ENCODE peak calls at places on chromosomes 12 and 14, in seven cellular contexts. One of them, this sample, is unnamed.

GRCh38 chr14:67131691-67132090 is 57.5 kb upstream of the GARIN2 start:
- DNase-seq in HepG2: no peak
- DNase-seq in fibroblast of lung: no peak
- DNase-seq in AG09309: no peak
- DNase-seq in HCT116: no peak
- DNase-seq in ascending aorta: no peak
- DNase-seq in A549: no peak
- DNase-seq in this sample: no peak

GRCh38 chr14:50038398-50039119 is 77.8 kb downstream of the VCPKMT start:
- DNase-seq in HCT116: no peak
- DNase-seq in ascending aorta: no peak
- DNase-seq in A549: peak; percentile 64
- DNase-seq in AG09309: peak; percentile 97
- DNase-seq in fibroblast of lung: peak; percentile 96
- DNase-seq in HepG2: peak; percentile 20
- DNase-seq in this sample: no peak

GRCh38 chr14:103861413-103862392 is 14.3 kb upstream of the PPP1R13B start:
- DNase-seq in HepG2: no peak
- DNase-seq in HCT116: no peak
- DNase-seq in ascending aorta: no peak
- DNase-seq in A549: no peak
- DNase-seq in fibroblast of lung: no peak
- DNase-seq in AG09309: no peak
- DNase-seq in this sample: no peak

GRCh38 chr14:77043177-77043983 is 14.9 kb upstream of the IRF2BPL start:
- DNase-seq in A549: peak; percentile 49
- DNase-seq in HepG2: peak; percentile 89
- DNase-seq in HCT116: no peak
- DNase-seq in ascending aorta: no peak
- DNase-seq in fibroblast of lung: peak; percentile 94
- DNase-seq in AG09309: peak; percentile 90
- DNase-seq in this sample: no peak

GRCh38 chr14:86838363-86838762 is 1154.6 kb downstream of the GALC start:
- DNase-seq in A549: peak; percentile 12
- DNase-seq in AG09309: no peak
- DNase-seq in HepG2: no peak
- DNase-seq in fibroblast of lung: no peak
- DNase-seq in HCT116: no peak
- DNase-seq in ascending aorta: no peak
- DNase-seq in this sample: no peak

GRCh38 chr12:117805865-117806264 is 162.9 kb downstream of the KSR2 start:
- DNase-seq in ascending aorta: no peak
- DNase-seq in HCT116: no peak
- DNase-seq in AG09309: no peak
- DNase-seq in HepG2: no peak
- DNase-seq in A549: no peak
- DNase-seq in fibroblast of lung: no peak
- DNase-seq in this sample: no peak

GRCh38 chr14:33589334-33589733 is 361.5 kb downstream of the EGLN3 start:
- DNase-seq in fibroblast of lung: peak; percentile 97
- DNase-seq in A549: no peak
- DNase-seq in ascending aorta: no peak
- DNase-seq in HepG2: no peak
- DNase-seq in AG09309: peak; percentile 86
- DNase-seq in HCT116: no peak
- DNase-seq in this sample: no peak

GRCh38 chr12:116717466-116718457 is 20.1 kb downstream of the SPRING1 start:
- DNase-seq in AG09309: no peak
- DNase-seq in HCT116: no peak
- DNase-seq in fibroblast of lung: peak; percentile 79
- DNase-seq in A549: no peak
- DNase-seq in HepG2: no peak
- DNase-seq in ascending aorta: no peak
- DNase-seq in this sample: no peak

GRCh38 chr12:47808049-47808448 is 11.7 kb downstream of the HDAC7 start:
- DNase-seq in AG09309: no peak
- DNase-seq in ascending aorta: no peak
- DNase-seq in fibroblast of lung: peak; percentile 69
- DNase-seq in HCT116: no peak
- DNase-seq in HepG2: no peak
- DNase-seq in A549: no peak
- DNase-seq in this sample: no peak

GRCh38 chr12:62256408-62257079 is 3.7 kb upstream of the USP15 start:
- DNase-seq in AG09309: no peak
- DNase-seq in A549: no peak
- DNase-seq in HCT116: no peak
- DNase-seq in HepG2: no peak
- DNase-seq in fibroblast of lung: peak; percentile 57
- DNase-seq in ascending aorta: no peak
- DNase-seq in this sample: no peak

GRCh38 chr12:129959889-129960288 is 56.1 kb upstream of the TMEM132D start:
- DNase-seq in HepG2: no peak
- DNase-seq in A549: no peak
- DNase-seq in ascending aorta: no peak
- DNase-seq in fibroblast of lung: no peak
- DNase-seq in AG09309: no peak
- DNase-seq in HCT116: no peak
- DNase-seq in this sample: no peak

GRCh38 chr14:38210587-38211257 is 3.0 kb downstream of the SSTR1 start:
- DNase-seq in HCT116: no peak
- DNase-seq in fibroblast of lung: peak; percentile 51
- DNase-seq in A549: peak; percentile 24
- DNase-seq in HepG2: no peak
- DNase-seq in AG09309: no peak
- DNase-seq in ascending aorta: no peak
- DNase-seq in this sample: no peak

GRCh38 chr14:38212996-38213395 is 5.3 kb downstream of the SSTR1 start:
- DNase-seq in A549: no peak
- DNase-seq in HCT116: no peak
- DNase-seq in HepG2: no peak
- DNase-seq in AG09309: no peak
- DNase-seq in fibroblast of lung: peak; percentile 64
- DNase-seq in ascending aorta: no peak
- DNase-seq in this sample: no peak

GRCh38 chr14:38209572-38210159 is 2.0 kb downstream of the SSTR1 start:
- DNase-seq in AG09309: no peak
- DNase-seq in fibroblast of lung: peak; percentile 11
- DNase-seq in ascending aorta: no peak
- DNase-seq in HCT116: no peak
- DNase-seq in A549: no peak
- DNase-seq in HepG2: no peak
- DNase-seq in this sample: no peak

GRCh38 chr14:38210168-38210567 is 2.5 kb downstream of the SSTR1 start:
- DNase-seq in A549: peak; percentile 24
- DNase-seq in HCT116: no peak
- DNase-seq in AG09309: peak; percentile 69
- DNase-seq in HepG2: no peak
- DNase-seq in ascending aorta: no peak
- DNase-seq in fibroblast of lung: peak; percentile 50
- DNase-seq in this sample: no peak

GRCh38 chr14:38211258-38211735 is 3.6 kb downstream of the SSTR1 start:
- DNase-seq in HepG2: no peak
- DNase-seq in fibroblast of lung: no peak
- DNase-seq in ascending aorta: no peak
- DNase-seq in HCT116: no peak
- DNase-seq in A549: no peak
- DNase-seq in AG09309: no peak
- DNase-seq in this sample: no peak
- H3K4me3 ChIP-seq in HepG2: no peak overlapping the region
- H3K4me3 ChIP-seq in fibroblast of lung: peak overlapping the region; percentile 70
- H3K4me3 ChIP-seq in ascending aorta: peak overlapping the region; percentile 65
- H3K4me3 ChIP-seq in HCT116: no peak overlapping the region
- H3K4me3 ChIP-seq in A549: no peak overlapping the region
- H3K4me3 ChIP-seq in AG09309: peak overlapping the region; percentile 84
- H3K4me3 ChIP-seq in this sample: peak overlapping the region; percentile 27

DNA sequence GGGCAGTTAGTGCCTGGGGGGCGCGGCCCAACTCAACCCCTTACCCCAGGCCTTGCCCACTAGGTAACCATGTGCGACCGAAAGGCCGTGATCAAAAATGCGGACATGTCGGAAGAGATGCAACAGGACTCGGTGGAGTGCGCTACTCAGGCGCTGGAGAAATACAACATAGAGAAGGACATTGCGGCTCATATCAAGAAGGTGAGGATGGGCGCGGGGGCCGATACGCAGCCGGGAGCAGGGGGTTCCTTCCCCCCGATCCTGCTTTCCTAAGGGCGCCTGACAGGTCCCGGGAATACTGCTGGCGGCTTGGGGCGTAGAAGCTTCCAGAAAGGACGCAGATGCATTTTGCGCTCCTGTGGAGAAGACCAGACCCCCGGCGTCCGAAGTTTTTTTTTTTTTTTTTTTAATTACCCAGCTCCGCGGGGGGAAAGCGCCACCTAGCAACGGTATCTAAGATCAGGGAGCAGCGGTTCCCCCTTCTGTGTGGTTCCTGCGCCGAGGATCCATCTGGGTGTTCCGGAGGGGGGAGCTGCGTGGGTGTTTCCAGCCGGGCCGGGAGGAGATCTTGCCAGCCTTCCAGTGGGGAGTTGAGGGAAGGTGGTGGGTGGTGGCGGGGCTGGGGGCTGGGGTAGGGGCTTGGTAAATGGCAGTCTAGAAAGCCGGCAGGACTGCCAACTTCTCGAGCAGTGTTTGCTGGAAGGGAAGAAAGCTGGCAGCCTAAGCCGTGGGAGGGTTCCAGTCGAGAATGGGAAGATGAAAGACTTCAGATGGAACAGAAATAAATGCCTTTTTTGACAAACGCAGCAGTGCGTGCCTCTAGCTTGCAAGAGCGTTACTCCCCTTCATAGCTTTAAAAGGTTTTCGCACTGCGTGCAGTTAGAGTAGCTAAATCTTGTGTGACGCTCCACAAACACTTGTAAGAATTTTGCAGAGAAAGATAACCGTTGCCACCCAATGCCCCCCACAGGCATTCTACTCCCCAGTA is 734 bp downstream of the DYNLL1 start:
- DNase-seq in ascending aorta: peak; percentile 16
- DNase-seq in HCT116: no peak
- DNase-seq in fibroblast of lung: peak; percentile 61
- DNase-seq in HepG2: no peak
- DNase-seq in A549: peak; percentile 45
- DNase-seq in AG09309: no peak
- DNase-seq in this sample: no peak
- TF ChIP-seq CTCF in ascending aorta: no peak
- TF ChIP-seq CTCF in HCT116: no peak
- TF ChIP-seq CTCF in fibroblast of lung: no peak
- TF ChIP-seq CTCF in HepG2: peak; percentile 42
- TF ChIP-seq CTCF in A549: peak; percentile 38
- TF ChIP-seq CTCF in AG09309: no peak
- TF ChIP-seq CTCF in this sample: peak; percentile 12

GRCh38 chr14:89348726-89349125 is 68.3 kb downstream of the FOXN3 start:
- DNase-seq in AG09309: no peak
- DNase-seq in HepG2: no peak
- DNase-seq in fibroblast of lung: no peak
- DNase-seq in A549: no peak
- DNase-seq in ascending aorta: no peak
- DNase-seq in HCT116: no peak
- DNase-seq in this sample: peak; percentile 62

GRCh38 chr14:89352976-89353817 is 63.8 kb downstream of the FOXN3 start:
- DNase-seq in A549: no peak
- DNase-seq in AG09309: no peak
- DNase-seq in ascending aorta: no peak
- DNase-seq in fibroblast of lung: no peak
- DNase-seq in HepG2: no peak
- DNase-seq in HCT116: no peak
- DNase-seq in this sample: no peak

GRCh38 chr14:89349196-89350008 is 67.6 kb downstream of the FOXN3 start:
- DNase-seq in AG09309: no peak
- DNase-seq in HepG2: no peak
- DNase-seq in ascending aorta: no peak
- DNase-seq in A549: peak; percentile 35
- DNase-seq in fibroblast of lung: peak; percentile 39
- DNase-seq in HCT116: no peak
- DNase-seq in this sample: peak; percentile 90

GRCh38 chr14:89351958-89352404 is 65.1 kb downstream of the FOXN3 start:
- DNase-seq in A549: no peak
- DNase-seq in HCT116: no peak
- DNase-seq in ascending aorta: no peak
- DNase-seq in AG09309: no peak
- DNase-seq in HepG2: peak; percentile 94
- DNase-seq in fibroblast of lung: no peak
- DNase-seq in this sample: no peak

GRCh38 chr14:89351364-89351957 is 65.6 kb downstream of the FOXN3 start:
- DNase-seq in AG09309: no peak
- DNase-seq in A549: peak; percentile 29
- DNase-seq in fibroblast of lung: peak; percentile 47
- DNase-seq in ascending aorta: no peak
- DNase-seq in HCT116: no peak
- DNase-seq in HepG2: peak; percentile 98
- DNase-seq in this sample: no peak
- H3K4me3 ChIP-seq in AG09309: no peak overlapping the region
- H3K4me3 ChIP-seq in A549: no peak overlapping the region
- H3K4me3 ChIP-seq in fibroblast of lung: peak overlapping the region; percentile 7
- H3K4me3 ChIP-seq in ascending aorta: peak overlapping the region; percentile 3
- H3K4me3 ChIP-seq in HCT116: no peak overlapping the region
- H3K4me3 ChIP-seq in HepG2: no peak overlapping the region
- H3K4me3 ChIP-seq in this sample: no peak overlapping the region

DNA sequence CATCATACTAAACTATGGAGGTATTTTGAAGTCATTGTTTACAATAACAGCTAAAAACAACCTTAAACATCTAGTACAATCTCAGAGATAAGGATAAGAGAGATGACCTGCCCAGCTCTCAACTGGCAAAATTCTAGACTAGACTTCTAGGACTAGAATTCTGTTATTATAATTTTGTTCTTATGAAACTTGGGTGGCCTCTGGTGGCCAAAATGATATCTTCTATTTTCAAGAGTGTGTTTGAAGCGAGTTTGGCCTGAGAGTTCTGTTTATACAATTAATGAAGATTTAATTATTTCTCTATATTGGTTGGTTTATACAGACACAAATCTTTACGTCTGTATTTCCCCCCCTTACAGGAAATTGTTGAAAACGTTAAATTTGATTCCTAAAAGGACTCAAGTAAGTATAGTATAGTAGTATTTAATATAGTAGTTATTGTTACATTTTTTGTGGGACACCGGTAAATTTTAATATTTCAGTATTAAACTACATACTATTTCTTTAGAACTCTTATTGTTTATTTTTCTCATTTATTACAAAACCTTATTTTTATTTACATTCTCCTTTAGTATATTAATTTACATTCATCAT is 6.4 kb downstream of the PPHLN1 start:
- DNase-seq in AG09309: no peak
- DNase-seq in HCT116: peak; percentile 29
- DNase-seq in ascending aorta: no peak
- DNase-seq in A549: peak; percentile 66
- DNase-seq in fibroblast of lung: peak; percentile 33
- DNase-seq in HepG2: peak; percentile 34
- DNase-seq in this sample: no peak
- TF ChIP-seq CTCF in AG09309: peak; percentile 53
- TF ChIP-seq CTCF in HCT116: peak; percentile 63
- TF ChIP-seq CTCF in ascending aorta: peak; percentile 51
- TF ChIP-seq CTCF in A549: peak; percentile 87
- TF ChIP-seq CTCF in fibroblast of lung: peak; percentile 53
- TF ChIP-seq CTCF in HepG2: peak; percentile 52
- TF ChIP-seq CTCF in this sample: peak; percentile 58

DNA sequence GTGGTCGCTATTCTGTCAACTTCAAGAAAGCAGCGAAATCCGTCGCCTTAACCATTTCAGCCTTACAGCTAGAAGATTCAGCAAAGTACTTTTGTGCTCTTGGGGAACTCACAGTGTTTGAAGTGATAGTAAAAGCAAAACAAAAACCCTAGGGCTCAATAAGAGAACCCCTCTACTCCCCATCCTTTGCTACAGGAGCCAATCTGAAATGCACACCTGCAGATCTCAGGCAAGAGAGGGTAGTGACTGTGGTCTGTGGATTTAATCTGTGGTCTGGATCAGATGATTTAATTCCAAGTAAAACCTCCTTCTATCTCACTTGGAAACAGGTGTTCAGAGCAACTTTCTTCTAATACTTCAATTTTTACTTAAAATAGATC is 422.9 kb upstream of the OR4E1 start:
- DNase-seq in HepG2: no peak
- DNase-seq in HCT116: no peak
- DNase-seq in ascending aorta: no peak
- DNase-seq in AG09309: no peak
- DNase-seq in A549: no peak
- DNase-seq in fibroblast of lung: no peak
- DNase-seq in this sample: no peak
- H3K4me3 ChIP-seq in HepG2: no peak overlapping the region
- H3K4me3 ChIP-seq in HCT116: no peak overlapping the region
- H3K4me3 ChIP-seq in ascending aorta: no peak overlapping the region
- H3K4me3 ChIP-seq in AG09309: no peak overlapping the region
- H3K4me3 ChIP-seq in A549: no peak overlapping the region
- H3K4me3 ChIP-seq in fibroblast of lung: no peak overlapping the region
- H3K4me3 ChIP-seq in this sample: no peak overlapping the region